ENCODE peak calls at places on chromosomes 4 and X, in six cellular contexts. U is ovary; B is activated CD8-positive, alpha-beta memory T cell treated with anti-CD3 and anti-CD28 coated beads for 4 hours; L is T-cell; S is retinal pigment epithelial cell; N is iPS-NIHi11. T is an unnamed sample.

GRCh38 chr4:38455092-38455855 is 208.7 kb upstream of the KLF3 start:
- DNase-seq in U (no peak), B (no peak), L (no peak), S (no peak), N (no peak), T (peak; percentile 8)

GRCh38 chrX:50579955-50580354 is 109.3 kb upstream of the DGKK start:
- DNase-seq in U (no peak), B (peak; percentile 0), L (peak; percentile 1), S (peak; percentile 9), N (peak; percentile 51), T (no peak)

GRCh38 chr4:118352843-118353373 is at the start of gene PRSS12:
- DNase-seq in U (peak; percentile 72), B (no peak), L (peak; percentile 40), S (no peak), N (peak; percentile 89), T (peak; percentile 19)

GRCh38 chr4:150182794-150183193 is 104.5 kb downstream of the DCLK2 start:
- DNase-seq in U (no peak), B (no peak), L (no peak), S (no peak), N (no peak), T (no peak)

GRCh38 chrX:122866527-122866926 is 317.6 kb upstream of the GRIA3 start:
- DNase-seq in U (no peak), B (no peak), L (no peak), S (peak; percentile 39), N (no peak), T (no peak)

GRCh38 chr4:152614337-152614736 is 65.5 kb downstream of the TMEM154 start:
- DNase-seq in U (no peak), B (no peak), L (no peak), S (no peak), N (no peak), T (no peak)

GRCh38 chrX:154121207-154121606 is 22.8 kb upstream of the OPN1LW start:
- DNase-seq in U (no peak), B (no peak), L (no peak), S (no peak), N (no peak), T (no peak)

GRCh38 chr4:170849969-170850368 is 760.2 kb upstream of the AADAT start:
- DNase-seq in U (no peak), B (no peak), L (no peak), S (no peak), N (no peak), T (no peak)

GRCh38 chr4:159607824-159608223 is 504.9 kb downstream of the RAPGEF2 start:
- DNase-seq in U (no peak), B (no peak), L (no peak), S (peak; percentile 84), N (peak; percentile 26), T (no peak)

GRCh38 chr4:54274264-54274663 is 45.2 kb downstream of the PDGFRA start:
- DNase-seq in U (no peak), B (no peak), L (no peak), S (no peak), N (no peak), T (no peak)

GRCh38 chrX:153782324-153782723 is 1.5 kb downstream of the SRPK3 start:
- DNase-seq in U (no peak), B (no peak), L (no peak), S (no peak), N (peak; percentile 49), T (no peak)